ENCODE peak calls at places on chromosome 19, in six cellular contexts. D is tibial nerve, O is uterus, V is testis, U is HCT116, G is A549. I is an unnamed sample.
A peak's percentile ranks its signal among the peaks of the same experiment; 100 is the strongest.

GRCh38 chr19:2150794-2151338 is 500 bp downstream of the AP3D1 start:
- DNase-seq in D (no peak), O (no peak), V (peak; percentile 35), U (no peak), G (no peak), I (no peak)

GRCh38 chr19:55310498-55310897 is 14.6 kb downstream of the TMEM150B start:
- DNase-seq in D (no peak), O (no peak), V (no peak), U (no peak), G (no peak), I (no peak)

GRCh38 chr19:3456925-3457530 is 23.3 kb downstream of the SMIM24 start:
- DNase-seq in D (no peak), O (no peak), V (no peak), U (no peak), G (no peak), I (no peak)

GRCh38 chr19:50803633-50804419 is 13.6 kb downstream of the ACP4 start:
- DNase-seq in D (no peak), O (no peak), V (no peak), U (no peak), G (no peak), I (no peak)

GRCh38 chr19:1089126-1089771 is 5.9 kb downstream of the POLR2E start:
- DNase-seq in D (no peak), O (no peak), V (no peak), U (no peak), G (no peak), I (no peak)

GRCh38 chr19:36377541-36378178 is 1.3 kb downstream of the ZFP14 start:
- DNase-seq in D (no peak), O (no peak), V (no peak), U (no peak), G (no peak), I (no peak)

GRCh38 chr19:19444694-19445155 is 39.2 kb downstream of the GATAD2A start:
- DNase-seq in D (no peak), O (no peak), V (no peak), U (no peak), G (no peak), I (no peak)

GRCh38 chr19:6261883-6262282 is 17.9 kb downstream of the MLLT1 start:
- DNase-seq in D (no peak), O (no peak), V (no peak), U (no peak), G (no peak), I (no peak)

GRCh38 chr19:49850221-49850486 is 805 bp upstream of the PTOV1 start:
- DNase-seq in D (no peak), O (peak; percentile 35), V (no peak), U (no peak), G (no peak), I (no peak)

GRCh38 chr19:19627716-19628498 is at the start of gene LPAR2:
- DNase-seq in D (no peak), O (no peak), V (peak; percentile 87), U (peak; percentile 24), G (no peak), I (no peak)

GRCh38 chr19:21848706-21849105 is 12.7 kb upstream of the ZNF43 start:
- DNase-seq in D (no peak), O (no peak), V (no peak), U (no peak), G (peak; percentile 56), I (no peak)

GRCh38 chr19:11963566-11964355 is 1.1 kb upstream of the ZNF763 start:
- DNase-seq in D (peak; percentile 71), O (peak; percentile 79), V (peak; percentile 89), U (no peak), G (no peak), I (peak; percentile 78)

GRCh38 chr19:1512671-1513491 is at the start of gene ADAMTSL5:
- DNase-seq in D (no peak), O (peak; percentile 69), V (no peak), U (no peak), G (peak; percentile 74), I (no peak)

GRCh38 chr19:6730153-6730804 is 7.1 kb downstream of the GPR108 start:
- DNase-seq in D (peak; percentile 86), O (peak; percentile 53), V (peak; percentile 91), U (no peak), G (peak; percentile 84), I (peak; percentile 94)

GRCh38 chr19:628168-628567 is 5.2 kb downstream of the POLRMT start:
- DNase-seq in D (no peak), O (no peak), V (no peak), U (no peak), G (no peak), I (no peak)

GRCh38 chr19:18049390-18049789 is 37.3 kb downstream of the IL12RB1 start:
- DNase-seq in D (peak; percentile 65), O (peak; percentile 82), V (peak; percentile 91), U (no peak), G (no peak), I (peak; percentile 81)

GRCh38 chr19:3108775-3109174 is 14.6 kb downstream of the GNA11 start:
- DNase-seq in D (no peak), O (peak; percentile 57), V (peak; percentile 75), U (no peak), G (peak; percentile 55), I (peak; percentile 73)

GRCh38 chr19:6712231-6712630 is 8.2 kb downstream of the C3 start:
- DNase-seq in D (no peak), O (no peak), V (no peak), U (no peak), G (no peak), I (no peak)

GRCh38 chr19:18967358-18968146 is 26.5 kb upstream of the HOMER3 start:
- DNase-seq in D (peak; percentile 23), O (peak; percentile 66), V (peak; percentile 42), U (no peak), G (peak; percentile 16), I (peak; percentile 74)

GRCh38 chr19:11541238-11541637 is 2.6 kb downstream of the CNN1 start:
- DNase-seq in D (no peak), O (no peak), V (no peak), U (no peak), G (no peak), I (no peak)

GRCh38 chr19:18388328-18389094 is 2.6 kb downstream of the GDF15 start:
- DNase-seq in D (peak; percentile 61), O (peak; percentile 70), V (peak; percentile 87), U (no peak), G (peak; percentile 72), I (peak; percentile 88)

GRCh38 chr19:6679139-6679538 is 9.2 kb upstream of the TNFSF14 start:
- DNase-seq in D (no peak), O (no peak), V (no peak), U (no peak), G (no peak), I (no peak)

GRCh38 chr19:50453243-50453642 is 20.6 kb downstream of the MYBPC2 start:
- DNase-seq in D (no peak), O (no peak), V (no peak), U (no peak), G (no peak), I (no peak)

GRCh38 chr19:5987077-5987818 is 9.3 kb upstream of the RANBP3 start:
- DNase-seq in D (peak; percentile 52), O (peak; percentile 85), V (peak; percentile 86), U (peak; percentile 60), G (peak; percentile 78), I (peak; percentile 85)

GRCh38 chr19:30228113-30228725 is 144.0 kb upstream of the ZNF536 start:
- DNase-seq in D (no peak), O (no peak), V (no peak), U (no peak), G (no peak), I (peak; percentile 56)

GRCh38 chr19:8321760-8322637 is 703 bp downstream of the RPS28 start:
- DNase-seq in D (no peak), O (no peak), V (no peak), U (no peak), G (no peak), I (no peak)

GRCh38 chr19:3075605-3076431 is 13.5 kb upstream of the TLE5 start:
- DNase-seq in D (no peak), O (no peak), V (peak; percentile 72), U (no peak), G (no peak), I (peak; percentile 74)

DNA sequence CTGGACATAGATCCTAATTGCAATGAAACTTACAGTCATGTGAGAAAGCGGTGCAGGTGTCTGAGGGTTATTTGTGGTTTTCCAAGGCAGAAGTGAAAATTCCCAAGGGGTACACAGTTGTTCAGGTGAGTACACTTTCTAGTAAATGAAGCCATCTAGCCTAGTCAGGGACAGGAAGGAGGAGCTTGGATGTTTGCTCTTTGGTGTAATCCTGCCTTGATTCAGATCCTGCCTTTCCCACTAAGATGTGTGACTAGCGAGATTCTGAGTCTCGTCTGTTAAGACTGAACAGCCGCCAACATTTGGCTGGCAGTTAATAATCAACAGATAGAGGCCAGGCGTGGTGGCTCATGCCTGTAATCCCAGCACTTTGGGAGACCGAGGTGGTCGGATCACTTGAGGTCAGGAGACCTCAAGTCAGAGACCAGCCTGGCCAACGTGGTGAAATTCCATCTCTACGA is 2.5 kb downstream of the RPS9 start:
- DNase-seq in D (no peak), O (no peak), V (no peak), U (no peak), G (peak; percentile 49), I (no peak)
- H3K27ac ChIP-seq in D (no peak overlapping the region), O (no peak overlapping the region), V (no peak overlapping the region), U (no peak overlapping the region), G (peak overlapping the region; percentile 97), I (peak overlapping the region; percentile 95)

DNA sequence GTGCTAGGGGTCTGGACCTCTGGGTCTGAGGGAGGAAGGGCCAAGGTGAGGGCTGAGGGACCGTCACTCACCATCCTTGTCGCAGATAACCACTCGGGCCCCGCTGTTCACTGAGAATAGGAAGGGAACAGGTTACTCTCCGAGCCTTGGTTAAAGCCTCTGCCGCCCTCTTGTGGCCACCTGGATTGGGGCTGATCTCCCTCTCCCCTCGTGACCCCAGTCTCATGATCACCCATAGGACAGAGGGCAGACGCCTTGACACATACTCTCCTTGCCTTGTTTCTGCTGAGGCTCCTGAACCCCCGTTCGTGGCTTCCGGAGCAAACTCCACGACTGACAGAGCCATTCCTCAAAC is 580 bp downstream of the HSD17B14 start:
- DNase-seq in D (peak; percentile 96), O (peak; percentile 97), V (peak; percentile 97), U (peak; percentile 76), G (peak; percentile 94), I (peak; percentile 98)
- TF ChIP-seq POLR2A in D (peak; percentile 65), O (peak; percentile 74), V (no peak), U (no peak), G (no peak), I (peak; percentile 86)

GRCh38 chr19:10104665-10105221 is 1.4 kb upstream of the PPAN start:
- DNase-seq in D (no peak), O (no peak), V (no peak), U (no peak), G (no peak), I (no peak)

GRCh38 chr19:10107254-10107653 is 1.1 kb downstream of the PPAN start:
- DNase-seq in D (no peak), O (no peak), V (no peak), U (no peak), G (no peak), I (no peak)

GRCh38 chr19:10106100-10106936 is at the start of gene PPAN:
- DNase-seq in D (peak; percentile 97), O (peak; percentile 99), V (peak; percentile 100), U (peak; percentile 94), G (peak; percentile 97), I (peak; percentile 99)

GRCh38 chr19:10104130-10104513 is 1.6 kb upstream of the ANGPTL6 start:
- DNase-seq in D (no peak), O (no peak), V (no peak), U (no peak), G (no peak), I (no peak)

GRCh38 chr19:10105241-10106099 is 692 bp upstream of the PPAN start:
- DNase-seq in D (no peak), O (no peak), V (no peak), U (no peak), G (no peak), I (no peak)
- H3K27ac ChIP-seq in D (peak overlapping the region; percentile 89), O (peak overlapping the region; percentile 84), V (no peak overlapping the region), U (peak overlapping the region; percentile 45), G (no peak overlapping the region), I (no peak overlapping the region)

GRCh38 chr19:52535831-52536800 is 8.6 kb downstream of the ZNF808 start:
- DNase-seq in D (peak; percentile 69), O (peak; percentile 89), V (peak; percentile 94), U (no peak), G (no peak), I (peak; percentile 85)
- TF ChIP-seq POLR2A in D (peak; percentile 22), O (no peak), V (no peak), U (no peak), G (no peak), I (no peak)